ENCODE peak calls at places on chromosomes 6 and 20, in four cellular contexts. M is hippocampal formation; S is activated CD8-positive, alpha-beta memory T cell treated with anti-CD3 and anti-CD28 coated beads, Interleukin-2, amount 50 U/mL, for 4 hours; Q is hepatic stellate cell. T is an unnamed sample.
A peak's percentile ranks its signal among the peaks of the same experiment; 100 is the strongest.

GRCh38 chr20:38147751-38148150 is 17.3 kb downstream of the TGM2 start:
- DNase-seq in Q (no peak), M (no peak), S (no peak), T (no peak)

GRCh38 chr6:129936329-129937165 is 75.4 kb upstream of the TMEM244 start:
- DNase-seq in S (peak; percentile 43), M (peak; percentile 48), Q (no peak), T (no peak)

GRCh38 chr20:57790176-57790575 is 80.4 kb upstream of the PMEPA1 start:
- DNase-seq in Q (no peak), S (no peak), M (no peak), T (no peak)

GRCh38 chr20:16095241-16095640 is 478.0 kb downstream of the KIF16B start:
- DNase-seq in S (no peak), M (no peak), Q (no peak), T (no peak)

GRCh38 chr20:64224344-64225165 is 31.0 kb upstream of the PCMTD2 start:
- DNase-seq in Q (peak; percentile 98), M (no peak), S (no peak), T (no peak)

GRCh38 chr6:134240664-134241431 is 77.1 kb downstream of the SGK1 start:
- DNase-seq in M (no peak), Q (no peak), S (peak; percentile 84), T (no peak)

GRCh38 chr6:33914519-33915120 is 110.8 kb upstream of the MLN start:
- DNase-seq in S (peak; percentile 56), Q (no peak), M (peak; percentile 15), T (no peak)

GRCh38 chr20:19207541-19207940 is 4.9 kb upstream of the SLC24A3 start:
- DNase-seq in S (no peak), Q (no peak), M (no peak), T (no peak)

GRCh38 chr6:1787894-1788293 is 178.2 kb downstream of the FOXC1 start:
- DNase-seq in M (no peak), S (no peak), Q (peak; percentile 13), T (no peak)

T was measured in C1 segment of cervical spinal cord.